ENCODE peak calls at places on chromosome 13, in four cellular contexts. F, G, X and R are unnamed samples.

GRCh38 chr13:71880753-71881541 is 13.9 kb upstream of the DACH1 start:
- DNase-seq in F (no peak), G (no peak), X (no peak), R (peak; percentile 25)

GRCh38 chr13:93259527-93260080 is 33.0 kb downstream of the GPC6 start:
- DNase-seq in F (peak; percentile 38), G (peak; percentile 15), X (no peak), R (no peak)

GRCh38 chr13:83895994-83896580 is 13.8 kb upstream of the SLITRK1 start:
- DNase-seq in F (no peak), G (peak; percentile 6), X (peak; percentile 65), R (peak; percentile 94)

GRCh38 chr13:35855531-35856019 is 275.6 kb downstream of the DCLK1 start:
- DNase-seq in F (peak; percentile 52), G (no peak), X (peak; percentile 48), R (peak; percentile 78)

GRCh38 chr13:93794197-93794885 is 567.7 kb downstream of the GPC6 start:
- DNase-seq in F (peak; percentile 8), G (peak; percentile 42), X (no peak), R (no peak)

GRCh38 chr13:111485491-111486250 is 165.2 kb downstream of the TEX29 start:
- DNase-seq in F (no peak), G (no peak), X (no peak), R (no peak)

GRCh38 chr13:112073245-112074138 is 6.5 kb downstream of the SOX1 start:
- DNase-seq in F (no peak), G (no peak), X (no peak), R (no peak)

GRCh38 chr13:46389985-46390384 is 2.9 kb upstream of the RUBCNL start:
- DNase-seq in F (no peak), G (no peak), X (no peak), R (peak; percentile 71)

GRCh38 chr13:93882086-93882651 is 597.3 kb downstream of the DCT start:
- DNase-seq in F (peak; percentile 42), G (peak; percentile 72), X (no peak), R (no peak)

GRCh38 chr13:21256351-21256761 is 79.9 kb downstream of the MRPL57 start:
- DNase-seq in F (no peak), G (no peak), X (no peak), R (no peak)

GRCh38 chr13:74026753-74027152 is 107.5 kb downstream of the KLF12 start:
- DNase-seq in F (no peak), G (peak; percentile 37), X (no peak), R (peak; percentile 25)

GRCh38 chr13:113753171-113753570 is 5.9 kb upstream of the TMEM255B start:
- DNase-seq in F (no peak), G (no peak), X (no peak), R (no peak)

GRCh38 chr13:91863699-91864098 is 465.3 kb downstream of the GPC5 start:
- DNase-seq in F (no peak), G (no peak), X (no peak), R (no peak)

GRCh38 chr13:35832551-35832950 is 298.6 kb downstream of the DCLK1 start:
- DNase-seq in F (no peak), G (peak; percentile 40), X (no peak), R (no peak)

GRCh38 chr13:72458701-72459100 is 268.7 kb downstream of the MZT1 start:
- DNase-seq in F (no peak), G (no peak), X (no peak), R (peak; percentile 30)

GRCh38 chr13:113647351-113648217 is 10.4 kb downstream of the ATP4B start:
- DNase-seq in F (peak; percentile 43), G (no peak), X (no peak), R (peak; percentile 59)

GRCh38 chr13:26919311-26919710 is 158.7 kb upstream of the GPR12 start:
- DNase-seq in F (peak; percentile 6), G (no peak), X (no peak), R (no peak)

GRCh38 chr13:112161441-112162301 is 94.7 kb downstream of the SOX1 start:
- DNase-seq in F (no peak), G (no peak), X (no peak), R (no peak)

GRCh38 chr13:48221301-48222190 is 11.5 kb upstream of the ITM2B start:
- DNase-seq in F (peak; percentile 39), G (no peak), X (no peak), R (no peak)

GRCh38 chr13:33524086-33524485 is 238.5 kb upstream of the STARD13 start:
- DNase-seq in F (peak; percentile 82), G (peak; percentile 92), X (no peak), R (peak; percentile 29)

GRCh38 chr13:36875431-36875830 is 44.6 kb downstream of the SMAD9 start:
- DNase-seq in F (no peak), G (peak; percentile 19), X (no peak), R (no peak)

GRCh38 chr13:35887028-35887666 is 244.0 kb downstream of the DCLK1 start:
- DNase-seq in F (no peak), G (no peak), X (no peak), R (no peak)

GRCh38 chr13:113947321-113948033 is 26.4 kb downstream of the C13orf46 start:
- DNase-seq in F (peak; percentile 76), G (peak; percentile 43), X (no peak), R (peak; percentile 49)

GRCh38 chr13:102870677-102871415 is 25.0 kb downstream of the ERCC5 start:
- DNase-seq in F (peak; percentile 77), G (peak; percentile 65), X (no peak), R (peak; percentile 41)

GRCh38 chr13:79637086-79637763 is 156.3 kb downstream of the NDFIP2 start:
- DNase-seq in F (no peak), G (no peak), X (no peak), R (no peak)

GRCh38 chr13:83620535-83621220 is 261.6 kb downstream of the SLITRK1 start:
- DNase-seq in F (peak; percentile 76), G (peak; percentile 19), X (no peak), R (peak; percentile 68)

GRCh38 chr13:75353786-75354193 is 128.2 kb downstream of the TBC1D4 start:
- DNase-seq in F (peak; percentile 59), G (peak; percentile 39), X (no peak), R (no peak)
- H2AFZ ChIP-seq in F (no peak overlapping the region), G (peak overlapping the region; percentile 38), X (no peak overlapping the region), R (no peak overlapping the region)

DNA sequence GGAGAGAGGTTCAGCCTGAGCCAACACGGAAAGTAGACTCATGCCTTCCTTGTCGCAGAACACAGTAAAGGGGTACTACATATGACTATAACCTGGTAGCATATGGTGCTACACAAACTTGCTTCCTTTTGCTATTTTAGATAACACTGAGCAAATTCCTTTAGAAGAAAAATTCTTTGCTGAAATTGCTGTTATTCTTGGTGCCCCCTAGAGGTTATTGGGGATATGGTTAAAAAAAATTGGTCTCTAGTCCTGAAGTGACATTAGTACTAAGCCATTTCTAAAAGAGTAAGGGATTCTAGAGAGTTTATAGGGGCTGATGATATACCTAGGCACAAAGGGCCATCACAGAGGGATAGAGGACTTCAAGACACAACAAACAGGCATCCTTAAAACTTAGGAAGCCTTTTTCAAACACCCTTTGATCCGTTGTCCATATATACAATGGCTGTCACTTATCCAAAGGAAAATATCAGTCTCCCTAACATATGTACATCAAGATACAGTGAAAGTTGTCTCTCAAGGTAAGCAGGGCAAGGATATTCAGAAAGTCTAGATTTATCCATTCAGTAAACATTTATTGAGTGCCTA is 13.9 kb upstream of the HS6ST3 start:
- DNase-seq in F (peak; percentile 50), G (peak; percentile 23), X (no peak), R (no peak)
- H2AFZ ChIP-seq in F (no peak overlapping the region), G (no peak overlapping the region), X (no peak overlapping the region), R (no peak overlapping the region)

DNA sequence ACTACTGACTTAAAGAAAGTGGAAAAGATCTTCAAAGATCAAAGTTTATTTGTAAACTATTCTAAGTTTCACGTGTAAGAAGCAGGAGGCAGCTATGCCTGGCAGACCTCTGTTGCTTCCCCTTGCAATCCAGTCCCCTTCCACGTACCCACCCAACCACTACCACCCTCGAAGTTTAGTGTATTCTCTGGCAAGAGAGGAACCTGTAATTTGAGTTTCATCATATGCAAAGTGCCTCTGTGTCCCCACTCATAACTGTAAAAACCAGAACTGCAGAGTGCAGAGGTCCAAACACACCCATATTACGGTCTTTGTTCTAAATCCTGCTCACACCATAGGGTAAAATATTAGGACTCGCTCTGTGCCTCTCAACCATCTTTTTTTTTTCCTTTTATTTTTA is 75.8 kb upstream of the FRY start:
- DNase-seq in F (no peak), G (no peak), X (no peak), R (no peak)
- H2AFZ ChIP-seq in F (no peak overlapping the region), G (no peak overlapping the region), X (no peak overlapping the region), R (no peak overlapping the region)

DNA sequence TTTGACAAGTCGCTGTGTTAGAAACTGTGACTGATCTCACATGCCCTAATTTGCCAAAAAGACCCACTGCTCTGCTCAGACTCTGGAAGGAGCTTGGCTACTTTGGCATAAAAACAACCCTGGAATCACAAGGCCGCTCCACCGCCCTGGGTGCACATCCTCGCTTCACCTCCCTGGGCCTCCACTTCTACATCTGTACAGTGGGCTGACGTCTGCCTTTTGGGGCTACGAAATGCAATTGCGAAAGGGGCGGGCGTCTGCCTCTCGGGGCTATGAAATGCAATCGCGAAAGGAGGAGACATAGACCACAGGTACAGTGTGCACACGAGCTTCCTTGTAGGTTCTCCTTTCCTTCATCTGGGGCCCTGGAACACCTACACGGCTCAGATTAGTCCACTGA is 74.2 kb downstream of the SLC7A1 start:
- DNase-seq in F (no peak), G (no peak), X (no peak), R (no peak)
- H2AFZ ChIP-seq in F (no peak overlapping the region), G (no peak overlapping the region), X (no peak overlapping the region), R (no peak overlapping the region)

GRCh38 chr13:101424381-101425155 is 8.3 kb upstream of the NALCN start:
- DNase-seq in F (peak; percentile 45), G (peak; percentile 57), X (no peak), R (peak; percentile 61)
- H2AFZ ChIP-seq in F (no peak overlapping the region), G (no peak overlapping the region), X (no peak overlapping the region), R (peak overlapping the region; percentile 61)

DNA sequence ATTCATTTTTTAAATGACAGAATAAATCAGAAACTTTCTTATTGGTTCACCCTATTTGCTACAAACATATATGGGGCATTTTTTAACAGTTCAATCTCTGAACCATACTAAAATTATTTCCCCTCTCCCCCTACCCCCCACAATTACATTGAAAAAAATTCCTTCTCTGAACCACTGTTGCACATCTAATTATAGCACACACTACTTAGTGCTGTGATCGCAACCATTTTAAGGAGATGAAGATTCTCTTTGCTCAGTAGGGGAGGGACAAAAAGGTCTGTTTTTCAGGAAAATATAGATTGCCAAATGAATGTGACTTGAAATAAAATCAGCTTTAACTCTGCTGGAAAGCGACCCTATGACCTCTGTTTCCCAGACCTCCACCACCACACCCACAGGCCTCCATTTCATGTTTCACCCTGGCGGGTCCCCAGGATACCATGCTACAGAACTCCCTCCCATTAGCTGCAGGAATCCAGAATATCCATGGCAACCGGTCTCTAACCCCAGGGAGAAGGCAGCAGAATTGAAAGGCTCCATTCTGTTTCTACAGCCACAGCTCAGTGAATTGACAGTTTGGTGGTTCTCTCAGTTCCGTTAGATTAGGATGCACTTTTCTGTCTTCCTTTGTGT is 286.4 kb downstream of the TBC1D4 start:
- DNase-seq in F (no peak), G (no peak), X (no peak), R (no peak)
- H2AFZ ChIP-seq in F (no peak overlapping the region), G (no peak overlapping the region), X (no peak overlapping the region), R (no peak overlapping the region)

DNA sequence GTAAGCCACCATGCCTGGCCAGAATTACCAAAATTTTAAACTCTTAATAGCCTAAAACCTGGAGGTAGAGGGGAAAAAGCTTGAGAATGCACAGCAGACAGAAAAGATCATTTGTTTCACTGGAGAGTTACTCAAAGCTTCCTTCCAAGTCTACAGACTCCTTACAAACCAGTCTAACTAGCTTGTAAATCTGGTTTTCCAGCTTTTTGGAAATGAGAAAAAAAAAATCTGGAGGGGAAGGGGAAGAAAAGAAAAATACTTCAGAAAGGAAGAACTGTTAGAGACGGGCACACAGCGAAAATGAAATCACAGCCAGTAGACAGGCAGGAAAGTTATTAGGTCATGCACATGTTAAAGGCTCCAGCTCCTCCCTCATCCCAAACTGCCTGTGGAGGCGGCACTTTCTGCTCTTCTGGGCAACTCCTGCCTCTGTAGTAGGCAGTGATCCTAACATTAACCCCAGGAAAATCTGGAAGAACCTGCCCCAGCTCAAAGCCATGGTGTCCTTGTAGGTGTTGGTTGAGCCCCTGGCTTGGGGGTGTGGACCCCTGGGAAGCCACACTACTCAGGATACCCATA is 17.3 kb downstream of the PARP4 start:
- DNase-seq in F (no peak), G (no peak), X (no peak), R (no peak)
- H2AFZ ChIP-seq in F (no peak overlapping the region), G (no peak overlapping the region), X (no peak overlapping the region), R (no peak overlapping the region)